ENCODE peak calls at places on chromosomes 16 and 17, in four cellular contexts. P is upper lobe of right lung, Y is nephron progenitor cell, J is tibial artery. X is an unnamed sample.

GRCh38 chr17:83099570-83100181 is 20.3 kb downstream of the METRNL start:
- DNase-seq in P (no peak), Y (peak; percentile 81), J (peak; percentile 69), X (no peak)

GRCh38 chr16:57761957-57762356 is 26.4 kb downstream of the KATNB1 start:
- DNase-seq in P (no peak), Y (no peak), J (no peak), X (no peak)

GRCh38 chr16:4481526-4481925 is 5.3 kb downstream of the HMOX2 start:
- DNase-seq in P (no peak), Y (no peak), J (no peak), X (no peak)

GRCh38 chr17:13671771-13672170 is 70.0 kb upstream of the HS3ST3A1 start:
- DNase-seq in P (no peak), Y (no peak), J (no peak), X (no peak)

GRCh38 chr17:9498490-9498889 is 77.1 kb downstream of the STX8 start:
- DNase-seq in P (no peak), Y (no peak), J (no peak), X (no peak)

GRCh38 chr17:8076502-8077266 is 10.8 kb downstream of the ALOX12B start:
- DNase-seq in P (no peak), Y (no peak), J (no peak), X (no peak)

GRCh38 chr17:49404371-49404770 is 10.3 kb downstream of the PHB1 start:
- DNase-seq in P (no peak), Y (no peak), J (no peak), X (no peak)

GRCh38 chr17:70074236-70074830 is 692 bp upstream of the KCNJ16 start:
- DNase-seq in P (no peak), Y (peak; percentile 4), J (no peak), X (no peak)

GRCh38 chr17:76139801-76140660 is 1.0 kb downstream of the FOXJ1 start:
- DNase-seq in P (peak; percentile 77), Y (no peak), J (no peak), X (peak; percentile 49)

GRCh38 chr16:58339452-58339938 is 44.7 kb upstream of the PRSS54 start:
- DNase-seq in P (no peak), Y (no peak), J (no peak), X (peak; percentile 54)

GRCh38 chr17:33484559-33484958 is 191.5 kb upstream of the ASIC2 start:
- DNase-seq in P (no peak), Y (no peak), J (no peak), X (no peak)

GRCh38 chr17:4609761-4610160 is 25.4 kb downstream of the SMTNL2 start:
- DNase-seq in P (peak; percentile 13), Y (no peak), J (no peak), X (no peak)

GRCh38 chr17:76912585-76912984 is 44.4 kb downstream of the MGAT5B start:
- DNase-seq in P (no peak), Y (no peak), J (no peak), X (no peak)

GRCh38 chr16:68064791-68065365 is 20.3 kb upstream of the NFATC3 start:
- DNase-seq in P (peak; percentile 89), Y (peak; percentile 76), J (peak; percentile 54), X (peak; percentile 69)

GRCh38 chr16:58756650-58757332 is 22.7 kb upstream of the GOT2 start:
- DNase-seq in P (no peak), Y (no peak), J (no peak), X (no peak)

GRCh38 chr16:85137323-85138072 is 25.2 kb upstream of the CIBAR2 start:
- DNase-seq in P (peak; percentile 96), Y (peak; percentile 64), J (peak; percentile 94), X (peak; percentile 75)

GRCh38 chr17:45783593-45784292 is 377 bp upstream of the CRHR1 start:
- DNase-seq in P (no peak), Y (peak; percentile 74), J (no peak), X (no peak)

GRCh38 chr17:4920351-4921048 is 11.6 kb upstream of the GP1BA start:
- DNase-seq in P (peak; percentile 88), Y (no peak), J (no peak), X (no peak)

GRCh38 chr16:77452243-77452642 is 17.4 kb upstream of the ADAMTS18 start:
- DNase-seq in P (no peak), Y (no peak), J (no peak), X (no peak)

GRCh38 chr17:43627657-43628650 is 33.8 kb downstream of the MEOX1 start:
- DNase-seq in P (no peak), Y (no peak), J (no peak), X (no peak)

GRCh38 chr16:13621639-13622038 is 298.3 kb upstream of the ERCC4 start:
- DNase-seq in P (no peak), Y (no peak), J (no peak), X (no peak)

GRCh38 chr17:1999557-2000251 is 25.4 kb downstream of the RTN4RL1 start:
- DNase-seq in P (peak; percentile 74), Y (no peak), J (peak; percentile 36), X (no peak)

GRCh38 chr16:2986623-2987188 is 6.5 kb upstream of the PKMYT1 start:
- DNase-seq in P (no peak), Y (no peak), J (no peak), X (no peak)

GRCh38 chr16:970766-971581 is at the start of gene LMF1:
- DNase-seq in P (peak; percentile 97), Y (peak; percentile 99), J (peak; percentile 90), X (peak; percentile 85)

GRCh38 chr16:75061677-75062076 is 54.9 kb downstream of the LDHD start:
- DNase-seq in P (no peak), Y (no peak), J (no peak), X (no peak)

GRCh38 chr16:54407596-54407995 is 121.0 kb upstream of the IRX3 start:
- DNase-seq in P (no peak), Y (no peak), J (no peak), X (no peak)

GRCh38 chr16:10992797-10993196 is 48.4 kb downstream of the CLEC16A start:
- DNase-seq in P (no peak), Y (no peak), J (no peak), X (no peak)

GRCh38 chr17:11240841-11241610 is at the start of gene SHISA6:
- DNase-seq in P (no peak), Y (peak; percentile 63), J (no peak), X (no peak)

GRCh38 chr16:78742501-78743283 is 643.2 kb downstream of the WWOX start:
- DNase-seq in P (no peak), Y (no peak), J (peak; percentile 42), X (no peak)

GRCh38 chr17:51006601-51007000 is 114.1 kb downstream of the SPAG9 start:
- DNase-seq in P (no peak), Y (no peak), J (no peak), X (no peak)

GRCh38 chr16:51357839-51358238 is 206.8 kb upstream of the SALL1 start:
- DNase-seq in P (no peak), Y (no peak), J (no peak), X (no peak)

GRCh38 chr16:84175351-84176081 is 11.3 kb downstream of the TAF1C start:
- DNase-seq in P (no peak), Y (peak; percentile 73), J (peak; percentile 49), X (peak; percentile 72)

GRCh38 chr17:14471052-14471451 is 170.2 kb downstream of the HS3ST3B1 start:
- DNase-seq in P (no peak), Y (no peak), J (no peak), X (no peak)

GRCh38 chr17:31531336-31532160 is 140.1 kb downstream of the RAB11FIP4 start:
- DNase-seq in P (no peak), Y (no peak), J (no peak), X (no peak)

GRCh38 chr16:88705076-88705684 is 1.0 kb downstream of the RNF166 start:
- DNase-seq in P (no peak), Y (no peak), J (peak; percentile 48), X (no peak)

GRCh38 chr16:79897087-79897443 is 296.5 kb upstream of the MAF start:
- DNase-seq in P (no peak), Y (no peak), J (no peak), X (no peak)

GRCh38 chr16:84778720-84779119 is 41.1 kb upstream of the CRISPLD2 start:
- DNase-seq in P (no peak), Y (no peak), J (no peak), X (no peak)

GRCh38 chr17:37299257-37299985 is 76.4 kb upstream of the C17orf78 start:
- DNase-seq in P (no peak), Y (no peak), J (no peak), X (no peak)

GRCh38 chr17:42246515-42246914 is 29.7 kb downstream of the STAT5B start:
- DNase-seq in P (no peak), Y (no peak), J (no peak), X (no peak)

X was measured in SK-N-DZ.